ENCODE peak calls at places on chromosomes 11 and 22, in seven cellular contexts. V is right cardiac atrium, M is upper lobe of right lung, A is fibroblast of lung, P is HL-60, K is fibroblast of the aortic adventitia, W is heart left ventricle. N is an unnamed sample.

GRCh38 chr11:12042215-12042676 is 33.8 kb upstream of the DKK3 start:
- DNase-seq in K (peak; percentile 74), P (peak; percentile 74), A (peak; percentile 98), V (no peak), M (no peak), W (no peak), N (no peak)

GRCh38 chr22:41780714-41781507 is 19.6 kb upstream of the CCDC134 start:
- DNase-seq in V (peak; percentile 81), K (peak; percentile 66), A (peak; percentile 50), P (peak; percentile 94), M (peak; percentile 77), W (peak; percentile 80), N (no peak)

GRCh38 chr22:24434472-24435322 is 7.3 kb downstream of the ADORA2A start:
- DNase-seq in K (peak; percentile 33), M (peak; percentile 59), A (peak; percentile 35), W (peak; percentile 73), P (peak; percentile 72), V (peak; percentile 70), N (no peak)

GRCh38 chr11:91653091-91653754 is 571.4 kb upstream of the FAT3 start:
- DNase-seq in W (no peak), A (no peak), K (no peak), P (no peak), M (no peak), V (no peak), N (peak; percentile 18)

GRCh38 chr11:72848846-72849466 is 34.7 kb downstream of the ATG16L2 start:
- DNase-seq in V (no peak), K (peak; percentile 51), W (no peak), M (no peak), P (no peak), A (peak; percentile 22), N (peak; percentile 48)

GRCh38 chr11:106821291-106821690 is 197.0 kb downstream of the GUCY1A2 start:
- DNase-seq in W (no peak), A (no peak), P (no peak), K (no peak), V (no peak), M (no peak), N (no peak)

GRCh38 chr11:45108070-45109064 is 38.1 kb upstream of the PRDM11 start:
- DNase-seq in M (no peak), V (no peak), K (no peak), P (no peak), W (no peak), A (no peak), N (no peak)

GRCh38 chr11:32315121-32315520 is 120.2 kb downstream of the WT1 start:
- DNase-seq in M (no peak), K (no peak), P (no peak), V (no peak), A (no peak), W (no peak), N (no peak)

GRCh38 chr11:128157423-128158298 is 429.7 kb downstream of the ETS1 start:
- DNase-seq in V (no peak), P (peak; percentile 52), K (peak; percentile 89), W (no peak), A (peak; percentile 71), M (no peak), N (peak; percentile 65)

GRCh38 chr11:117931971-117932370 is 2.8 kb upstream of the TMPRSS13 start:
- DNase-seq in A (no peak), V (peak; percentile 65), M (no peak), K (no peak), P (no peak), W (no peak), N (no peak)

GRCh38 chr11:124446926-124447325 is 1.4 kb upstream of the OR8B8 start:
- DNase-seq in P (no peak), A (peak; percentile 1), W (no peak), M (no peak), K (no peak), V (no peak), N (no peak)

GRCh38 chr22:42648368-42649260 is 578 bp downstream of the CYB5R3 start:
- DNase-seq in M (peak; percentile 87), W (no peak), P (peak; percentile 47), A (peak; percentile 65), V (peak; percentile 88), K (peak; percentile 34), N (no peak)

GRCh38 chr22:47123827-47124442 is 361.5 kb downstream of the TBC1D22A start:
- DNase-seq in M (peak; percentile 47), V (no peak), A (no peak), P (no peak), W (peak; percentile 38), K (no peak), N (no peak)

GRCh38 chr11:34175284-34176019 is 70.0 kb downstream of the NAT10 start:
- DNase-seq in V (peak; percentile 24), M (no peak), K (no peak), W (no peak), P (no peak), A (no peak), N (no peak)

GRCh38 chr22:19634576-19634975 is 79.7 kb upstream of the SEPTIN5 start:
- DNase-seq in A (no peak), K (no peak), M (no peak), W (no peak), V (no peak), P (no peak), N (no peak)

GRCh38 chr11:132202621-132203020 is 832.2 kb downstream of the NTM start:
- DNase-seq in P (no peak), M (no peak), W (no peak), A (peak; percentile 78), K (peak; percentile 22), V (no peak), N (no peak)

GRCh38 chr11:75563978-75564552 is 2.0 kb downstream of the SERPINH1 start:
- DNase-seq in K (peak; percentile 89), W (peak; percentile 78), A (peak; percentile 91), M (peak; percentile 77), V (peak; percentile 81), P (no peak), N (no peak)
- H3K4me3 ChIP-seq in K (peak overlapping the region; percentile 100), W (peak overlapping the region; percentile 98), A (peak overlapping the region; percentile 99), M (peak overlapping the region; percentile 99), V (peak overlapping the region; percentile 88), P (no peak overlapping the region), N (no peak overlapping the region)

DNA sequence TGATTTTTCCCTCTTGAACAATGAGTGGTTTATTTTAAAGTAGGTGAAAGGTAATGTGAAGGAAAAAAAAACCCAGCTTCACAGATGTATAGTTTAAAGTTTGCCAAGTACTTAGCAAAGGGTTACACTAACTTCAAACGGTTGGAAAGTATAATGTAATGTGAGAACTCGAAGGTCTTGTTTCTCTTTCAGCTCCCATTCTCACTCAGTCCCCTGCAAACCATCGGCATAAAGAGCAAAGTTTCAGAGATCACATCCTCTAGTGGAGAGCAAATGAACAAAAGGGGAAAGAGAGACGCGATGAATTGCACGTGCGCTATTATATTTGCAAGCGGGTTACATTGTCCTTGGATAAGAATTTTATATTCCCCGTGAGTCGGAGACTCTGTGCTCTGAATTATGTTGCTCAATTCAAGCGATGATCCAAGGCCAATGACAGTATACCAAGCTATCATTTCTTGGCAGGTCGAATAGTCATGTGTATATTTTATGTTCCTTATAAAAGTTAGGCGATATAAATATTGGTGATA is 37.6 kb upstream of the BIRC3 start:
- DNase-seq in V (no peak), K (peak; percentile 70), M (no peak), A (peak; percentile 62), P (no peak), W (no peak), N (no peak)
- H3K4me3 ChIP-seq in V (no peak overlapping the region), K (peak overlapping the region; percentile 18), M (peak overlapping the region; percentile 1), A (peak overlapping the region; percentile 39), P (no peak overlapping the region), W (no peak overlapping the region), N (no peak overlapping the region)

DNA sequence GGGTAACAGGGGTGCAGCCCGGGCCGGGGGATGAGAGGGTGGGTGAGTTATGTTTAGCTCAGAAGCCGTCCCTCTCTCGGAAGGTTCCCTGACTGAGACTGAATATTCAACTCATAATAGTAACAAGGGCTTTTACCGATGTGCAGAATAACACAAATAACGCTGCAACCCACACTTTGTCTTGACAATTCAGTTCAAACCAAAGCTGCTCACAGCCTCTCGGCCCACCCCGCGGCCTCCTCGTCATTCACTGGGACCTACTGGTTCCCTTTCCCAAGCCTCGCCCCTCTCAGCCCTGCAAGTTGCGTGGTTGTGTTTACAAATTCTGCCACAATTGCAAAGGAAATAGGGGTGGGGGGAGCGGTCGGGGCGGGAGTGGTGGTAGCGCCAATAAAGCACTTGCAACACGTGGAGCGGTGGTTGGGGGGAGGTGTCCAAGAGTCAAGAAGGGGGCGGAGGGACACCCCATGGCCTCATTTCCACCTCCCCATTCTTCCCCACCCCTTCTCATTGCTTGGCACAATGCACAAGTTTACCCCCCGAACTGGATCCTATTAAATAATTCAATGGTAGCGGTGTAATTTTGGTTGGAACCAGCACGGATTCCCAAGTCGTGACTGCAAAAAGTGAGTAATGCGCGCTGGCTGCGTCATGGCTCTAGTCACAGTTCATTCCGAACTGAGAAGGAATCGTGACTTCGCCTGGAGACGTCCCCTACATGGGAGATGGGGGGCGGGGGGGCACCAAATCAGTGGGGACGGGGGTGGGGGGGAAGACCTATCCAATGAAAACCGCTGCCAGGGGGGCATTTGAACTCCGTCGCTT is 102.0 kb upstream of the HSD17B12 start:
- DNase-seq in K (peak; percentile 42), V (no peak), M (no peak), A (peak; percentile 61), W (no peak), P (no peak), N (no peak)
- H3K4me3 ChIP-seq in K (peak overlapping the region; percentile 58), V (peak overlapping the region; percentile 53), M (peak overlapping the region; percentile 43), A (peak overlapping the region; percentile 60), W (peak overlapping the region; percentile 43), P (peak overlapping the region; percentile 48), N (peak overlapping the region; percentile 56)

GRCh38 chr11:111938687-111939160 is 1.6 kb downstream of the DIXDC1 start:
- DNase-seq in V (no peak), M (no peak), P (no peak), W (no peak), K (peak; percentile 37), A (peak; percentile 66), N (no peak)
- H3K4me3 ChIP-seq in V (no peak overlapping the region), M (no peak overlapping the region), P (no peak overlapping the region), W (no peak overlapping the region), K (peak overlapping the region; percentile 35), A (peak overlapping the region; percentile 14), N (peak overlapping the region; percentile 79)

GRCh38 chr11:62573592-62574362 is at the start of gene EEF1G:
- DNase-seq in V (peak; percentile 99), K (peak; percentile 100), A (peak; percentile 100), W (peak; percentile 98), M (peak; percentile 98), P (peak; percentile 99), N (peak; percentile 94)

GRCh38 chr11:62574363-62575057 is 819 bp upstream of the EEF1G start:
- DNase-seq in P (no peak), W (peak; percentile 67), V (peak; percentile 76), K (peak; percentile 35), A (peak; percentile 36), M (peak; percentile 74), N (no peak)

GRCh38 chr11:62575156-62575555 is 1.5 kb upstream of the EEF1G start:
- DNase-seq in W (no peak), A (no peak), K (no peak), V (no peak), M (peak; percentile 66), P (no peak), N (no peak)

GRCh38 chr11:62577046-62577708 is 3.5 kb upstream of the EEF1G start:
- DNase-seq in P (no peak), K (no peak), A (no peak), V (no peak), M (no peak), W (no peak), N (no peak)

DNA sequence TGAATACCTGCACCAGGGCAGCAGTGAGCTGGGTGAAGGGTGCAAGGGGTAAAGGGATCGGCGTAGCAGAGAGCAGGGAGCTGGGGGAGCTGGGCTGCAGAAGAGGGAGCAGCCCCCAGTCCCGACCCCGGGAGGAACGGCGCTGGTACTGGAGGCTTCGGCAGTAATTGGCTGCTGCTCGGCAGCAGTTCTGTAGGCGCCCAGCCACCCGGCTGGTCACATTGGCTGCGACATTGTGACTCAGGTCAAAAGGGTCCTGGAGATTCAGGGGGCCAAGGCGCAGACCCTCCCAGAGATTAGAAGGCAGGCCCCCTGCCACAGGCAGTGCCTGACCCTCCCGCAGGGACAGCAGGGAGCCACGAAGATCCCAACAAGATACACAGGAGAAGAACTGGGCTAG is 2.1 kb upstream of the EEF1G start:
- DNase-seq in K (no peak), P (no peak), V (no peak), A (no peak), W (no peak), M (no peak), N (no peak)
- H3K4me3 ChIP-seq in K (peak overlapping the region; percentile 84), P (no peak overlapping the region), V (no peak overlapping the region), A (peak overlapping the region; percentile 80), W (no peak overlapping the region), M (no peak overlapping the region), N (no peak overlapping the region)